ENCODE peak calls at places on chromosome 14, in four cellular contexts. B, J, X and H are unnamed samples.

GRCh38 chr14:58884442-58884841 is 246.7 kb downstream of the DACT1 start:
- DNase-seq in B (no peak), X (no peak), J (no peak), H (no peak)

GRCh38 chr14:33477752-33478151 is 473.1 kb downstream of the EGLN3 start:
- DNase-seq in J (no peak), B (no peak), X (no peak), H (no peak)

GRCh38 chr14:78092040-78092439 is 78.1 kb upstream of the NRXN3 start:
- DNase-seq in X (no peak), J (no peak), B (no peak), H (no peak)

GRCh38 chr14:94775875-94776217 is 5.9 kb upstream of the GSC start:
- DNase-seq in J (no peak), B (no peak), X (no peak), H (no peak)

GRCh38 chr14:24300326-24300980 is 803 bp downstream of the NOP9 start:
- DNase-seq in X (no peak), B (no peak), J (no peak), H (no peak)

GRCh38 chr14:59177229-59177628 is 11.2 kb upstream of the DAAM1 start:
- DNase-seq in B (no peak), J (no peak), X (no peak), H (no peak)

GRCh38 chr14:21264025-21264801 is 5.0 kb downstream of the HNRNPC start:
- DNase-seq in X (no peak), J (no peak), B (no peak), H (no peak)

GRCh38 chr14:104676694-104677505 is 12.5 kb upstream of the INF2 start:
- DNase-seq in J (peak), X (no peak), B (peak), H (peak)

GRCh38 chr14:53921027-53921426 is 35.6 kb downstream of the BMP4 start:
- DNase-seq in B (no peak), J (no peak), X (no peak), H (no peak)

GRCh38 chr14:64496764-64497163 is 6.9 kb downstream of the ZBTB25 start:
- DNase-seq in X (no peak), B (no peak), J (no peak), H (no peak)